ENCODE peak calls at places on chromosomes 11 and 22, in nine cellular contexts. A, J, L, X, U, F, K, P and I are unnamed samples.

GRCh38 chr11:75869661-75870455 is 54.8 kb downstream of the UVRAG start:
- DNase-seq in X (no peak), J (no peak), P (no peak), F (no peak), A (no peak), L (no peak), K (no peak), U (no peak), I (no peak)

GRCh38 chr11:44003736-44004451 is 43.9 kb upstream of the ACCSL start:
- DNase-seq in L (no peak), K (no peak), P (no peak), U (no peak), A (peak), X (no peak), F (no peak), J (no peak), I (no peak)

GRCh38 chr22:45632791-45633515 is 38.7 kb upstream of the ATXN10 start:
- DNase-seq in A (no peak), F (no peak), X (no peak), U (peak), J (no peak), L (no peak), K (no peak), P (peak), I (no peak)

GRCh38 chr11:123195182-123196059 is at the start of gene CLMP:
- DNase-seq in K (peak), U (peak), L (peak), F (peak), J (peak), P (peak), A (peak), X (no peak), I (no peak)

GRCh38 chr11:76170473-76170872 is 35.8 kb downstream of the WNT11 start:
- DNase-seq in K (no peak), U (no peak), X (no peak), L (no peak), P (no peak), J (no peak), A (no peak), F (no peak), I (no peak)

GRCh38 chr11:118605116-118605867 is 2.1 kb upstream of the PHLDB1 start:
- DNase-seq in K (peak), A (peak), J (no peak), P (no peak), F (peak), X (no peak), U (peak), L (peak), I (no peak)

GRCh38 chr11:48170840-48171233 is 45.8 kb upstream of the OR4B1 start:
- DNase-seq in F (peak), X (no peak), K (peak), J (no peak), P (no peak), A (no peak), L (peak), U (peak), I (peak)

GRCh38 chr11:112637046-112637445 is 324.2 kb upstream of the NCAM1 start:
- DNase-seq in P (no peak), K (no peak), A (no peak), L (no peak), F (no peak), J (no peak), U (no peak), X (no peak), I (no peak)

GRCh38 chr11:130827697-130828377 is 88.4 kb downstream of the SNX19 start:
- DNase-seq in U (peak), K (peak), P (peak), L (peak), J (peak), F (peak), X (peak), A (no peak), I (peak)

GRCh38 chr11:8392166-8392565 is 128.5 kb upstream of the LMO1 start:
- DNase-seq in A (no peak), K (no peak), J (no peak), F (no peak), U (no peak), P (no peak), L (no peak), X (no peak), I (peak)

GRCh38 chr11:117361432-117361831 is 33.8 kb downstream of the CEP164 start:
- DNase-seq in L (no peak), J (no peak), F (no peak), K (no peak), A (no peak), X (no peak), U (no peak), P (no peak), I (no peak)

GRCh38 chr11:93560534-93560933 is 17.3 kb upstream of the SMCO4 start:
- DNase-seq in X (no peak), P (no peak), K (no peak), A (no peak), L (no peak), J (no peak), U (no peak), F (no peak), I (no peak)

GRCh38 chr22:37454857-37455686 is 27.8 kb upstream of the ELFN2 start:
- DNase-seq in P (peak), K (peak), X (no peak), J (peak), L (peak), U (peak), A (no peak), F (peak), I (no peak)

GRCh38 chr11:121723261-121723741 is 270.5 kb upstream of the SORL1-AS1 start:
- DNase-seq in U (peak), X (no peak), P (no peak), L (no peak), F (no peak), J (no peak), A (peak), K (peak), I (peak)

GRCh38 chr11:89279176-89279575 is 101.5 kb downstream of the TYR start:
- DNase-seq in X (no peak), P (no peak), K (no peak), U (no peak), L (no peak), F (no peak), A (no peak), J (no peak), I (no peak)

GRCh38 chr11:119377961-119378667 is 3.4 kb downstream of the USP2 start:
- DNase-seq in A (no peak), J (no peak), F (no peak), X (no peak), U (no peak), K (no peak), L (no peak), P (no peak), I (no peak)

GRCh38 chr11:66874232-66874631 is 17.4 kb downstream of the LRFN4 start:
- DNase-seq in X (no peak), L (no peak), K (no peak), U (no peak), J (no peak), A (no peak), F (no peak), P (no peak), I (no peak)

GRCh38 chr11:59145534-59145933 is 2.9 kb downstream of the FAM111A start:
- DNase-seq in X (no peak), U (peak), K (peak), J (no peak), P (no peak), F (peak), A (no peak), L (no peak), I (no peak)